ENCODE peak calls at places on chromosomes 12 and 14, in seven cellular contexts. C is HCT116, Q is K562, R is SK-N-SH, E is H1, Y is GM12878, P is HepG2. A is an unnamed sample.
A peak's percentile ranks its signal among the peaks of the same experiment; 100 is the strongest.

GRCh38 chr14:64979336-64980074 is 7.2 kb upstream of the FNTB start:
- DNase-seq in Y (no peak), E (no peak), Q (no peak), R (no peak), C (no peak), P (no peak), A (no peak)

GRCh38 chr12:87157791-87158190 is 871.4 kb downstream of the C12orf50 start:
- DNase-seq in Q (no peak), C (no peak), E (peak; percentile 27), P (no peak), R (no peak), Y (no peak), A (no peak)

GRCh38 chr14:73026243-73026844 is 562 bp downstream of the ZFYVE1 start:
- DNase-seq in P (no peak), Y (no peak), R (no peak), Q (no peak), E (no peak), C (no peak), A (no peak)

GRCh38 chr12:50174971-50175715 is 8.0 kb upstream of the CERS5 start:
- DNase-seq in Y (no peak), R (peak; percentile 64), P (peak; percentile 62), Q (peak; percentile 54), E (no peak), C (peak; percentile 58), A (no peak)

GRCh38 chr12:50505945-50506344 is 1.2 kb downstream of the DIP2B start:
- DNase-seq in R (no peak), E (no peak), Q (no peak), C (no peak), Y (no peak), P (no peak), A (no peak)

GRCh38 chr12:9072481-9073038 is 43.2 kb downstream of the A2M start:
- DNase-seq in C (no peak), E (no peak), Y (no peak), R (no peak), Q (no peak), P (no peak), A (no peak)

GRCh38 chr12:31849090-31849687 is 110.0 kb upstream of the RESF1 start:
- DNase-seq in R (no peak), E (no peak), C (peak; percentile 54), P (no peak), Y (no peak), Q (no peak), A (peak; percentile 69)

GRCh38 chr12:26100966-26101744 is 23.7 kb downstream of the BHLHE41 start:
- DNase-seq in Q (no peak), R (no peak), P (no peak), Y (no peak), C (no peak), E (no peak), A (no peak)

GRCh38 chr14:100816950-100817901 is 8.7 kb upstream of the MEG3 start:
- DNase-seq in P (peak; percentile 99), E (no peak), R (no peak), Y (no peak), Q (no peak), C (no peak), A (no peak)

GRCh38 chr14:23565626-23566025 is 2.0 kb downstream of the AP1G2 start:
- DNase-seq in Y (no peak), E (no peak), Q (no peak), C (no peak), R (no peak), P (no peak), A (no peak)

GRCh38 chr12:26651566-26652188 is 181.3 kb downstream of the ITPR2 start:
- DNase-seq in Y (peak; percentile 21), Q (peak; percentile 71), R (peak; percentile 75), E (peak; percentile 59), C (peak; percentile 41), P (peak; percentile 59), A (peak; percentile 77)

DNA sequence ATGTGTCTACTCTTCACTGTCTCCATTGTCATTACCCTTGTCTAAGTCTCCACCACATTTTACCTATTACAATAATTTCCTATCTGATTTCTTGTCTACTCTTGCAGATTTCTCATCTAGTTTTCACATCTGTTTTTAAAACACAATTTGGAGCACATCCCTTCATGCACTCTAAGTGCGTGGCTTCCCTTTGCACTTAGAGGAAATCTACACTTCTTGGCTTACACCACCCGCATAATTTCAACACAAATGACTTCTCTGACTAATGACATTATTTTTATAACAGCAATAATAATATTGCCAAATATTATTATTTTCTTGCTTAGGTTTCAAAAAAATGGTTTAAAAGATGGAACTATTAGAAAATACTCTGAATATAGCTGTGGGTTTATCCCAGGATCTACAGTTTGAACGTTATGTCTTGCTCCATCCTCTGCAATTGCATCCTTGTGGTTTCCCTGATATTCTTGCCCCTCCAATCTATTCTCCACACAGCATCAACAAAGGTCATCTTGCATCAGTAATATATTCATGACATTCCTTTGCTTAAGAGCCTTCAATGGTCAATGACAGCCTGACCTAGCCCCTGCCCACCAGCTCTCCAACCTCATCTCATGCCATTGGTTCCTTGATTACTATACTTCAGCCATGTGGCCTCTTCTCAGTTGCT is 153.7 kb downstream of the SLC25A21 start:
- DNase-seq in E (no peak), Q (no peak), Y (no peak), R (no peak), C (no peak), P (no peak), A (no peak)
- TF ChIP-seq JUND in E (no peak), Q (no peak), Y (no peak), R (no peak), C (no peak), P (no peak), A (no peak)

GRCh38 chr14:71267691-71268090 is 360.4 kb downstream of the PCNX1 start:
- DNase-seq in Y (no peak), C (no peak), P (no peak), E (no peak), R (no peak), Q (no peak), A (no peak)

GRCh38 chr14:71266994-71267636 is 359.9 kb downstream of the PCNX1 start:
- DNase-seq in Y (peak; percentile 63), Q (no peak), E (no peak), P (no peak), R (no peak), C (no peak), A (no peak)

DNA sequence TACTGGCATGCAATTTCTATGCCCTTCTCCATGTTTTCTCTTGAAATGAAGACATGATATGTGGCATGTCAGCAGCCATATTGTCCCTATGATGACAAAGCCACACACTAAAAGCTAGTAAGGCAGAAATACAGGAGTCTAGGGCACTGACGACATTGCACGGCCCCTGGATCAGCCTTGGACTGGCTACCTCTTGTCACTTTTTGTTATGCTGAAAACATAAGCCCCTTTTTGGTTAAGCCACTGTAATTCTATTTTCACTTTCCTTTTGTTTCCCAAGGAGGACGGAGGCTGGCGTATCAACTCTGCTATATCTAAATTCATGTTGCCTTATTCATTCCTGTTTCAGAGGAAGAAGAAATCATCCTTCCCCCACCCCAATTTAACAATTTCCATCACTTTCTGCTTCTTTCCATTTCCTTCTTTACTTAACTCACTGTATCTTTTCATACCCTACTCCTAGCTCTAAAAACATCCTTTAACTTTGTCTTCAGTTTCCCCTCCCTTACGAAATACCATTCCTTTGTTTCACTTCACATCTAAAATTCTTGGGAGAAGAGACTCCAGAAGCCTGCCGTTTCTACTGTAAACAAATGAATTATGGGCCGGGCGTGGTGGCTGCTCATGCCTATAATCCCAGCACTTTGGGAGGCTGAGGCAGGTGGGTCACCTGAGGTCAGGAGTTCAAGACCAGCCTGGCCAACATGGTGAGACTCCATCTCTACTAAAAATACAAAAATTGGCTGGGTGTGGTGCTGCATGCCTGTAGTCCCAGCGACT is 364.1 kb downstream of the PCNX1 start:
- DNase-seq in R (no peak), E (no peak), Y (no peak), P (no peak), C (no peak), Q (no peak), A (no peak)
- TF ChIP-seq JUND in R (no peak), E (no peak), Y (no peak), P (no peak), C (no peak), Q (no peak), A (no peak)

DNA sequence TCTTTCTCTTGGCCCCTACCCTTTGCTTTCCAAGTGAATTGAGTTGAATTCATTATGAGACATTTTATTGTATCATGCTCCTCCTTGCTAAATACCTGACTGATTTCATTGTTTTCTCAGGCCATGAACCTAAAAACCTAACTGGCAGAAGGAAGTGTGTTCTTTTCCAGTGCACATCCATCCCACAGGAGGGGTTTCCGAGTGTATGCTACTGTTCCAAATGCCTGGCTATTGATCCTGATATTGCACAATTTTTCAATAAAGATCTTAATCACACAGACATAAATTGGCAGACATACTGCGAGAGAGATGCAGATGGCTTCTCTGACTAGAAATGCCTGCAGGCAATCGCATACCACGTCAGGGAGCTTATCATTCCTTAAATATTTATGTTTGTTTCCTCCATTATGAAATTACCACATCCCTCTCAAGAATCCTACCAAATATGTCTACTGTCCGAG is 162.2 kb upstream of the EGLN3 start:
- DNase-seq in Y (no peak), C (no peak), R (no peak), E (no peak), Q (peak; percentile 9), P (no peak), A (peak; percentile 85)
- TF ChIP-seq JUND in Y (no peak), C (no peak), R (no peak), E (no peak), Q (no peak), P (no peak), A (peak; percentile 96)

GRCh38 chr12:52189376-52190174 is 2.2 kb downstream of the KRT80 start:
- DNase-seq in C (no peak), P (no peak), Q (no peak), R (no peak), E (no peak), Y (no peak), A (peak; percentile 52)

GRCh38 chr12:52193991-52194390 is 2.2 kb upstream of the KRT80 start:
- DNase-seq in C (no peak), E (no peak), P (no peak), Q (no peak), R (no peak), Y (no peak), A (no peak)

GRCh38 chr12:52190860-52191729 is 719 bp downstream of the KRT80 start:
- DNase-seq in E (no peak), P (no peak), C (no peak), Y (no peak), R (no peak), Q (no peak), A (peak; percentile 74)

GRCh38 chr12:52195065-52195730 is 3.4 kb upstream of the KRT80 start:
- DNase-seq in C (no peak), Y (no peak), E (no peak), Q (peak; percentile 27), P (no peak), R (no peak), A (no peak)

DNA sequence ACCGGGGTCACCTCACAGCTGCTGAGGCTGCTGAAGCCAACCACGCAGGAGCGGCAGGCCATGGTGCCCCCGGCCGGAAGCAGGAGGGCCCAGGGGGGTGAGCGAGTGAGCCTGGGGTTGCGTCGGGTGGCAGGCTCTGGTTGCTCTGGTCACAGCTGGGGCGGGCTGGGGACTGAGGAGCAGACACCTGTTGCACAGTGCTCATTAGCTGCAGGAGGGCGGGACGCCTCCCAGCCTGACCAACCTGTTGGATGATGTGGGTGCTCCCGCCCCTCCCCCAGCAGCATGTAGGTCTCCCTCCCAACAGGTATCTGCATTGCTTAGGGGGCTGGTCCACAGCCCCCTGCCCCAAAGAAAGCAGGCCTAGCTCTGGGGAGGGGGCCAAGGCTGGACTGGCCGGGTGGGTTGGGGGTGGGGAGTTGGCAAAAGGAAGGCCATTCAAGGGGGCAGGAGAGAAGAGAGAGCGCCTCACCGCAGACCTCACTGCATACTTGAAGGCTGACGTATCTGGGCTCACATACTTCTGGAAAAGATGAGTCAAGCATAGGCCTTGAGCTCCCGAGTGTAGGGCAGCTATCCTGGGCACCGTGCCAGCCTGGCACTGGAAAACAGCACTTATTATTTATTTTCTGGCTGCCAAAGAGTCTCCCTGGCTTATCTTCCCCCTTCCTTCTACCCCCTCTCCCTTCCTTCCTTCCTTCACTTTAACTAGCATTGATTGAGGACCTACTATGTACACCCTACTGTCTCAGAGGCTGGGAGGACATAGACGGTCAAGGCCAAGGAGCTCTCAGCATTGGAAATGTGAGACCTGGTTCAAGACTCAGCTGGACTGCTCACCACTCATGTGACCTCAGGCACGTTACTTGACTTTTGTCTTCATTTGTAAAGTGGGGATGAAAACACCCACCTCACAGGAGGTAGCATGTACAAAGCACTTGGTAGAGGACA is at the start of gene KRT80:
- DNase-seq in Y (no peak), Q (no peak), R (peak; percentile 85), E (no peak), P (peak; percentile 86), C (peak; percentile 97), A (peak; percentile 96)
- TF ChIP-seq JUND in Y (no peak), Q (no peak), R (peak; percentile 98), E (no peak), P (no peak), C (no peak), A (no peak)

A was measured in T47D.